ENCODE peak calls at places on chromosomes 16 and 17, in nine cellular contexts. S, E, N, P, Q, K, U, J and G are unnamed samples.
A peak's percentile ranks its signal among the peaks of the same experiment; 100 is the strongest.

GRCh38 chr16:27729516-27730304 is 179.8 kb downstream of the KATNIP start:
- DNase-seq in K (no peak), P (peak; percentile 13), Q (no peak), E (no peak), S (no peak), N (peak; percentile 55), J (peak; percentile 87), U (peak; percentile 34), G (no peak)

GRCh38 chr16:1035066-1035415 is 37.5 kb upstream of the SSTR5 start:
- DNase-seq in N (no peak), K (no peak), U (no peak), J (no peak), S (no peak), P (no peak), Q (no peak), E (no peak), G (no peak)

GRCh38 chr16:12551946-12552345 is 251.7 kb downstream of the CPPED1 start:
- DNase-seq in J (peak; percentile 17), U (no peak), N (peak; percentile 19), P (no peak), S (no peak), K (no peak), Q (no peak), E (no peak), G (no peak)

GRCh38 chr16:72094266-72094610 is 591 bp downstream of the DHX38 start:
- DNase-seq in S (no peak), E (no peak), Q (no peak), U (no peak), J (peak; percentile 27), K (peak; percentile 28), P (no peak), N (no peak), G (peak; percentile 4)

GRCh38 chr16:88437367-88437964 is 15.6 kb upstream of the ZFPM1 start:
- DNase-seq in P (no peak), J (peak; percentile 17), U (peak; percentile 58), S (peak; percentile 87), E (peak; percentile 67), Q (peak; percentile 57), K (peak; percentile 58), N (peak; percentile 27), G (no peak)

GRCh38 chr16:73306901-73307413 is 259.0 kb upstream of the ZFHX3 start:
- DNase-seq in K (no peak), N (no peak), P (no peak), S (no peak), J (no peak), U (no peak), E (no peak), Q (no peak), G (no peak)

GRCh38 chr16:78551487-78552085 is 452.1 kb downstream of the WWOX start:
- DNase-seq in S (no peak), E (no peak), U (no peak), K (no peak), P (no peak), N (no peak), Q (no peak), J (no peak), G (no peak)

GRCh38 chr17:19678581-19679418 is 30.2 kb downstream of the ALDH3A2 start:
- DNase-seq in S (no peak), K (no peak), N (no peak), E (no peak), U (no peak), J (no peak), Q (no peak), P (no peak), G (no peak)

GRCh38 chr17:32794533-32795246 is 82.2 kb downstream of the MYO1D start:
- DNase-seq in P (no peak), K (no peak), N (no peak), S (peak; percentile 71), J (no peak), Q (no peak), U (no peak), E (no peak), G (no peak)

GRCh38 chr16:73364413-73364812 is 316.5 kb upstream of the ZFHX3 start:
- DNase-seq in Q (no peak), U (no peak), K (no peak), N (no peak), S (no peak), J (no peak), E (no peak), P (no peak), G (no peak)

GRCh38 chr16:72561-73537 is at the start of gene RHBDF1:
- DNase-seq in S (peak; percentile 82), J (no peak), N (peak; percentile 47), E (no peak), U (peak; percentile 85), K (peak; percentile 50), Q (peak; percentile 75), P (peak; percentile 64), G (no peak)

GRCh38 chr16:85350973-85351372 is 238.7 kb upstream of the CIBAR2 start:
- DNase-seq in N (peak; percentile 96), S (peak; percentile 93), P (peak; percentile 90), E (no peak), J (peak; percentile 95), U (peak; percentile 99), Q (peak; percentile 91), K (peak; percentile 98), G (peak; percentile 95)

GRCh38 chr16:89696598-89697128 is 4.8 kb downstream of the SPATA2L start:
- DNase-seq in U (peak; percentile 41), J (no peak), E (no peak), N (no peak), Q (no peak), S (no peak), K (no peak), P (no peak), G (no peak)

GRCh38 chr16:89363621-89364393 is 126.6 kb downstream of the ANKRD11 start:
- DNase-seq in Q (no peak), P (no peak), U (peak; percentile 73), E (no peak), K (peak; percentile 63), N (peak; percentile 86), J (peak; percentile 88), S (peak; percentile 71), G (peak; percentile 64)

GRCh38 chr16:17068524-17068923 is 402.2 kb downstream of the XYLT1 start:
- DNase-seq in E (no peak), U (no peak), P (no peak), Q (no peak), S (no peak), N (no peak), J (no peak), K (no peak), G (no peak)

GRCh38 chr17:36089888-36090836 is at the start of gene CCL3:
- DNase-seq in J (no peak), N (no peak), Q (no peak), K (no peak), U (no peak), E (peak; percentile 63), P (peak; percentile 32), S (no peak), G (no peak)

GRCh38 chr17:40857535-40857934 is 9.5 kb downstream of the KRT12 start:
- DNase-seq in K (peak; percentile 51), P (no peak), U (peak; percentile 85), N (peak; percentile 32), J (peak; percentile 16), Q (no peak), S (no peak), E (no peak), G (peak; percentile 22)

DNA sequence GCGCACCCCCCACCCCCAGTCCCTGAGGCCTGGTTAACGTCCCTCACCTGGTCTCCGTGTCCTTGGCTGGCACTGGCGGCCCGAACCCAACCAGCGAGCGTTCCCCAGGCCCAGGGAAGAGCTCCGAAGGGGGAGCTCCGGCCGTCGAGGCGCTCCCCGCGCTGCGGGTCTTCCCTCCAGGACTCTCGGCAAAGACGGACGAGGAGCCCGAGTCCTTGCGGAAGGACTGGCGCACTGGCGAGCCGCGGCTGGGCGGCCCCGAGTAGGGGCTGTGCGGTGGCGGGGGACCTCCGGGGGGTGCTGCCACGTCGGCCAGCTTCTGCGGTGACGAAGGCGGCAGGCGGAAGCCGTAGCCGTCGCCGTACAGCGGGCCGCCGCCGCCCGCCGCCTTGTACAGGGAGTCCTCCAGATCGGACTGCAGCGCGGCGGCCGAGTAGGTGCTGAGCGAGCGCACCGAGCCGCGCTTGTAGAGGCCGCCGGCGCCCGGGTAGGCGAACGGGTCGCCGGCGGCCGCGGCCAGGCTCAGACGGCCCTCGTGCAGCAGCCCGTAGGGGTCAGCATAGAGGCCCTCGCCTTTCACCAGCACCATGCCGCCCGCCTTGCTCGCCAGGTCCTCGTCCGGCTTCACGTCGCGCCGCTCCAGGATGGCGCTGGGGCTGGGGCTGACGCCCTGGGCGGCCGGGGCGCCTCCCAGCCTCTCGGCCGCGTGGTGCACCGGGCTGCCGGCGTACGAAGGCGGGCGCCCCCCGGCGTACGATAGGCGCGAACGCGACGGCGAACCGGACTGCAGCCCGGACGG is 44.1 kb downstream of the SRCIN1 start:
- DNase-seq in U (no peak), K (no peak), N (no peak), S (no peak), P (no peak), E (no peak), Q (no peak), J (no peak), G (no peak)
- TF ChIP-seq CTCF in U (no peak), K (no peak), N (no peak), S (no peak), P (no peak), E (no peak), Q (no peak), J (no peak), G (no peak)

GRCh38 chr17:8887834-8888703 is 20.6 kb upstream of the PIK3R6 start:
- DNase-seq in S (no peak), Q (peak; percentile 54), J (peak; percentile 39), U (peak; percentile 41), E (no peak), P (peak; percentile 44), N (no peak), K (no peak), G (peak; percentile 1)
- TF ChIP-seq CTCF in S (no peak), Q (peak; percentile 34), J (peak; percentile 46), U (peak; percentile 45), E (no peak), P (peak; percentile 33), N (no peak), K (no peak), G (peak; percentile 30)

DNA sequence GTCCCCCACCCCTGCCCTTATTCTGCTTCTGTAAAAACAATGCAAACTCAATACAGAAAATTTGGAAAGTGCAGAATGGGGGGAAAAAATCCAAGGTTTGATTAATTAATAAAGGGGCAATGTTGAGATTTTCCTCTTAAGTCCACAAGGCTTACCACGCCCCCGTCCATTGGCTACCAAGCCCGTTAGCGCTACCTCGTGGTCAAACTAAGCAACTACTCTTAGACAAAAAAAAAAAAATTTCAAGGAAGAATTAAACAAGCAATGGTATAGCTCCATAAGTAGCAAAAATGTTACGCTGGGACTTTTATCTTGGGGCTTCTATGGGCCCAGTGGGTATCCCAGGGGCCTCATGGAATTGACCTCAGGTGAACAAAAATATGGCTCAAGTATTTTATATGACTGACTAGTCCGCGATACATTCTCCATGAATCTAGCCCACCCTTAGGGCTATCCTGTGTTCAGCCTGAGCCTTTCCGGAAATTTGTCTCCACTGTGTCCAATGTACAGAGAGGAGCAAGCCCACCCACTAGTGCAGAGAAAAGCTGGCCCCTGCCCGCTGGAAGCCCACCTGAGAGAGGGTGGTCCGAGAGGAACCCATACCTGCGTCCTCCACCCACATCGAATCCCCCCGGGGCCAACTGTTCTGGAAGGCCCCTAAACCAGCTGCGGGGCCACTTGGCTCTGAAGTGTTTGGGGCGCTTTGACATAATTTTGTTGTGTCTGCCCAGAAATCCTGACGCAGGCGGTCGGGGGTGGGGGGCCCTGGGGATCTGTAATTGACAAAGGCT is 19.1 kb upstream of the TEX2 start:
- DNase-seq in K (peak; percentile 85), N (peak; percentile 83), S (peak; percentile 51), U (peak; percentile 87), P (peak; percentile 56), E (no peak), Q (peak; percentile 61), J (peak; percentile 72), G (peak; percentile 47)
- TF ChIP-seq CTCF in K (peak; percentile 85), N (peak; percentile 87), S (no peak), U (peak; percentile 74), P (peak; percentile 77), E (peak; percentile 80), Q (peak; percentile 78), J (peak; percentile 73), G (peak; percentile 91)

GRCh38 chr17:81388091-81388611 is 7.1 kb upstream of the BAHCC1 start:
- DNase-seq in U (no peak), S (no peak), E (no peak), Q (no peak), N (no peak), K (no peak), P (no peak), J (no peak), G (no peak)
- TF ChIP-seq CTCF in U (no peak), S (no peak), E (no peak), Q (no peak), N (no peak), K (no peak), P (no peak), J (no peak), G (no peak)